ENCODE peak calls at places on chromosome 4, in eight cellular contexts. One of them, this sample, is unnamed.

GRCh38 chr4:1717129-1718094 is 3.7 kb downstream of the TMEM129 start:
- DNase-seq in activated CD8-positive, alpha-beta memory T cell treated with anti-CD3 and anti-CD28 coated beads for 48 hours: no peak
- DNase-seq in NCI-H524: no peak
- DNase-seq in SK-N-SH: peak
- DNase-seq in GM13976: no peak
- DNase-seq in KBM-7: no peak
- DNase-seq in kidney epithelial cell: no peak
- DNase-seq in NCI-H1105: no peak
- DNase-seq in this sample: no peak

GRCh38 chr4:38860788-38861424 is 4.3 kb upstream of the TLR6 start:
- DNase-seq in GM13976: peak
- DNase-seq in kidney epithelial cell: no peak
- DNase-seq in SK-N-SH: peak
- DNase-seq in activated CD8-positive, alpha-beta memory T cell treated with anti-CD3 and anti-CD28 coated beads for 48 hours: no peak
- DNase-seq in NCI-H1105: peak
- DNase-seq in KBM-7: peak
- DNase-seq in NCI-H524: no peak
- DNase-seq in this sample: peak

GRCh38 chr4:81081156-81081555 is 50.6 kb downstream of the BMP3 start:
- DNase-seq in KBM-7: no peak
- DNase-seq in GM13976: no peak
- DNase-seq in NCI-H1105: no peak
- DNase-seq in activated CD8-positive, alpha-beta memory T cell treated with anti-CD3 and anti-CD28 coated beads for 48 hours: no peak
- DNase-seq in SK-N-SH: no peak
- DNase-seq in kidney epithelial cell: no peak
- DNase-seq in NCI-H524: no peak
- DNase-seq in this sample: no peak

GRCh38 chr4:150217804-150218203 is 139.6 kb downstream of the DCLK2 start:
- DNase-seq in NCI-H1105: peak
- DNase-seq in kidney epithelial cell: no peak
- DNase-seq in NCI-H524: no peak
- DNase-seq in SK-N-SH: no peak
- DNase-seq in activated CD8-positive, alpha-beta memory T cell treated with anti-CD3 and anti-CD28 coated beads for 48 hours: no peak
- DNase-seq in GM13976: no peak
- DNase-seq in KBM-7: no peak
- DNase-seq in this sample: peak

GRCh38 chr4:144353240-144353639 is 212.7 kb upstream of the GYPA start:
- DNase-seq in KBM-7: no peak
- DNase-seq in NCI-H1105: no peak
- DNase-seq in kidney epithelial cell: no peak
- DNase-seq in NCI-H524: no peak
- DNase-seq in GM13976: no peak
- DNase-seq in activated CD8-positive, alpha-beta memory T cell treated with anti-CD3 and anti-CD28 coated beads for 48 hours: no peak
- DNase-seq in SK-N-SH: no peak
- DNase-seq in this sample: no peak

GRCh38 chr4:105135746-105136145 is 10.9 kb upstream of the TET2 start:
- DNase-seq in NCI-H1105: no peak
- DNase-seq in NCI-H524: no peak
- DNase-seq in GM13976: no peak
- DNase-seq in activated CD8-positive, alpha-beta memory T cell treated with anti-CD3 and anti-CD28 coated beads for 48 hours: no peak
- DNase-seq in KBM-7: peak
- DNase-seq in kidney epithelial cell: no peak
- DNase-seq in SK-N-SH: no peak
- DNase-seq in this sample: no peak

GRCh38 chr4:16893141-16893571 is 5.3 kb downstream of the LDB2 start:
- DNase-seq in GM13976: no peak
- DNase-seq in kidney epithelial cell: no peak
- DNase-seq in activated CD8-positive, alpha-beta memory T cell treated with anti-CD3 and anti-CD28 coated beads for 48 hours: no peak
- DNase-seq in NCI-H524: no peak
- DNase-seq in SK-N-SH: no peak
- DNase-seq in NCI-H1105: no peak
- DNase-seq in KBM-7: no peak
- DNase-seq in this sample: no peak

GRCh38 chr4:54096563-54096962 is 3.4 kb upstream of the GSX2 start:
- DNase-seq in kidney epithelial cell: no peak
- DNase-seq in NCI-H1105: no peak
- DNase-seq in KBM-7: no peak
- DNase-seq in activated CD8-positive, alpha-beta memory T cell treated with anti-CD3 and anti-CD28 coated beads for 48 hours: no peak
- DNase-seq in SK-N-SH: no peak
- DNase-seq in GM13976: no peak
- DNase-seq in NCI-H524: no peak
- DNase-seq in this sample: no peak

GRCh38 chr4:117417856-117418255 is 332.5 kb upstream of the TRAM1L1 start:
- DNase-seq in KBM-7: no peak
- DNase-seq in SK-N-SH: no peak
- DNase-seq in kidney epithelial cell: peak
- DNase-seq in GM13976: no peak
- DNase-seq in NCI-H1105: no peak
- DNase-seq in NCI-H524: no peak
- DNase-seq in activated CD8-positive, alpha-beta memory T cell treated with anti-CD3 and anti-CD28 coated beads for 48 hours: no peak
- DNase-seq in this sample: no peak

GRCh38 chr4:78131403-78131802 is 74.3 kb downstream of the FRAS1 start:
- DNase-seq in KBM-7: no peak
- DNase-seq in GM13976: no peak
- DNase-seq in activated CD8-positive, alpha-beta memory T cell treated with anti-CD3 and anti-CD28 coated beads for 48 hours: no peak
- DNase-seq in kidney epithelial cell: no peak
- DNase-seq in NCI-H524: no peak
- DNase-seq in NCI-H1105: no peak
- DNase-seq in SK-N-SH: no peak
- DNase-seq in this sample: no peak

GRCh38 chr4:177511611-177512010 is 69.4 kb upstream of the AGA start:
- DNase-seq in KBM-7: no peak
- DNase-seq in GM13976: no peak
- DNase-seq in activated CD8-positive, alpha-beta memory T cell treated with anti-CD3 and anti-CD28 coated beads for 48 hours: no peak
- DNase-seq in NCI-H524: no peak
- DNase-seq in kidney epithelial cell: no peak
- DNase-seq in SK-N-SH: no peak
- DNase-seq in NCI-H1105: no peak
- DNase-seq in this sample: no peak

GRCh38 chr4:26763649-26764048 is 97.0 kb upstream of the STIM2 start:
- DNase-seq in KBM-7: peak
- DNase-seq in GM13976: no peak
- DNase-seq in NCI-H524: no peak
- DNase-seq in NCI-H1105: no peak
- DNase-seq in kidney epithelial cell: no peak
- DNase-seq in activated CD8-positive, alpha-beta memory T cell treated with anti-CD3 and anti-CD28 coated beads for 48 hours: no peak
- DNase-seq in SK-N-SH: no peak
- DNase-seq in this sample: no peak

GRCh38 chr4:26459054-26459755 is 31.1 kb downstream of the CCKAR start:
- DNase-seq in NCI-H524: no peak
- DNase-seq in NCI-H1105: peak
- DNase-seq in kidney epithelial cell: peak
- DNase-seq in KBM-7: peak
- DNase-seq in GM13976: peak
- DNase-seq in activated CD8-positive, alpha-beta memory T cell treated with anti-CD3 and anti-CD28 coated beads for 48 hours: no peak
- DNase-seq in SK-N-SH: peak
- DNase-seq in this sample: peak

GRCh38 chr4:30867427-30867826 is 147.3 kb downstream of the PCDH7 start:
- DNase-seq in NCI-H1105: no peak
- DNase-seq in NCI-H524: no peak
- DNase-seq in GM13976: no peak
- DNase-seq in activated CD8-positive, alpha-beta memory T cell treated with anti-CD3 and anti-CD28 coated beads for 48 hours: no peak
- DNase-seq in kidney epithelial cell: no peak
- DNase-seq in SK-N-SH: no peak
- DNase-seq in KBM-7: no peak
- DNase-seq in this sample: no peak

GRCh38 chr4:138390286-138390685 is 148.1 kb upstream of the SLC7A11 start:
- DNase-seq in kidney epithelial cell: no peak
- DNase-seq in SK-N-SH: no peak
- DNase-seq in GM13976: no peak
- DNase-seq in KBM-7: no peak
- DNase-seq in NCI-H1105: no peak
- DNase-seq in activated CD8-positive, alpha-beta memory T cell treated with anti-CD3 and anti-CD28 coated beads for 48 hours: no peak
- DNase-seq in NCI-H524: no peak
- DNase-seq in this sample: no peak

GRCh38 chr4:169151671-169152070 is 119.1 kb downstream of the SH3RF1 start:
- DNase-seq in GM13976: no peak
- DNase-seq in NCI-H1105: no peak
- DNase-seq in kidney epithelial cell: no peak
- DNase-seq in SK-N-SH: no peak
- DNase-seq in NCI-H524: no peak
- DNase-seq in KBM-7: no peak
- DNase-seq in activated CD8-positive, alpha-beta memory T cell treated with anti-CD3 and anti-CD28 coated beads for 48 hours: no peak
- DNase-seq in this sample: no peak

GRCh38 chr4:173505924-173506779 is 23.9 kb downstream of the HAND2 start:
- DNase-seq in KBM-7: peak
- DNase-seq in SK-N-SH: peak
- DNase-seq in activated CD8-positive, alpha-beta memory T cell treated with anti-CD3 and anti-CD28 coated beads for 48 hours: no peak
- DNase-seq in kidney epithelial cell: no peak
- DNase-seq in NCI-H1105: peak
- DNase-seq in GM13976: peak
- DNase-seq in NCI-H524: peak
- DNase-seq in this sample: no peak

GRCh38 chr4:186918466-186918865 is 194.8 kb upstream of the FAT1 start:
- DNase-seq in kidney epithelial cell: no peak
- DNase-seq in NCI-H524: no peak
- DNase-seq in GM13976: no peak
- DNase-seq in SK-N-SH: no peak
- DNase-seq in activated CD8-positive, alpha-beta memory T cell treated with anti-CD3 and anti-CD28 coated beads for 48 hours: no peak
- DNase-seq in NCI-H1105: no peak
- DNase-seq in KBM-7: no peak
- DNase-seq in this sample: no peak

GRCh38 chr4:76758290-76758882 is 139.6 kb downstream of the SOWAHB start:
- DNase-seq in KBM-7: peak
- DNase-seq in kidney epithelial cell: no peak
- DNase-seq in NCI-H1105: no peak
- DNase-seq in NCI-H524: no peak
- DNase-seq in activated CD8-positive, alpha-beta memory T cell treated with anti-CD3 and anti-CD28 coated beads for 48 hours: no peak
- DNase-seq in SK-N-SH: peak
- DNase-seq in GM13976: no peak
- DNase-seq in this sample: peak

GRCh38 chr4:89316931-89317366 is 9.3 kb upstream of the GPRIN3 start:
- DNase-seq in kidney epithelial cell: peak
- DNase-seq in KBM-7: peak
- DNase-seq in GM13976: no peak
- DNase-seq in SK-N-SH: no peak
- DNase-seq in NCI-H1105: no peak
- DNase-seq in NCI-H524: no peak
- DNase-seq in activated CD8-positive, alpha-beta memory T cell treated with anti-CD3 and anti-CD28 coated beads for 48 hours: no peak
- DNase-seq in this sample: no peak

GRCh38 chr4:65502151-65502691 is 168.1 kb downstream of the EPHA5 start:
- DNase-seq in kidney epithelial cell: no peak
- DNase-seq in SK-N-SH: no peak
- DNase-seq in GM13976: no peak
- DNase-seq in KBM-7: no peak
- DNase-seq in NCI-H1105: no peak
- DNase-seq in activated CD8-positive, alpha-beta memory T cell treated with anti-CD3 and anti-CD28 coated beads for 48 hours: no peak
- DNase-seq in NCI-H524: no peak
- DNase-seq in this sample: no peak